ENCODE peak calls at places on chromosomes 16 and 17, in six cellular contexts. P is kidney glomerular epithelial cell, W is NCI-H748 treated with DMSO at 0.1 percent for 48 hours, S is EL, Z is brain microvascular endothelial cell, X is RCC 7860. E is an unnamed sample.

GRCh38 chr16:3285131-3285530 is 1.8 kb downstream of the ZNF263 start:
- DNase-seq in P (no peak), W (no peak), S (no peak), Z (no peak), X (no peak), E (no peak)

GRCh38 chr17:49388692-49389513 is 25.8 kb downstream of the PHB1 start:
- DNase-seq in P (no peak), W (no peak), S (peak), Z (no peak), X (no peak), E (peak)

GRCh38 chr16:50273888-50274770 is 7.8 kb downstream of the ADCY7 start:
- DNase-seq in P (no peak), W (no peak), S (no peak), Z (no peak), X (no peak), E (no peak)

GRCh38 chr17:43908111-43908721 is 880 bp upstream of the MPP2 start:
- DNase-seq in P (peak), W (peak), S (peak), Z (peak), X (no peak), E (no peak)

GRCh38 chr17:6465206-6466003 is 21.1 kb downstream of the PIMREG start:
- DNase-seq in P (no peak), W (no peak), S (no peak), Z (no peak), X (no peak), E (no peak)

GRCh38 chr16:61042736-61043135 is 993.5 kb downstream of the CDH8 start:
- DNase-seq in P (no peak), W (no peak), S (no peak), Z (no peak), X (no peak), E (no peak)

GRCh38 chr17:33038740-33039139 is 47.1 kb downstream of the SPACA3 start:
- DNase-seq in P (peak), W (peak), S (peak), Z (no peak), X (no peak), E (peak)

GRCh38 chr17:60590075-60590474 is 9.9 kb upstream of the PPM1D start:
- DNase-seq in P (no peak), W (no peak), S (no peak), Z (no peak), X (no peak), E (no peak)

GRCh38 chr16:87172632-87173031 is 144.6 kb downstream of the C16orf95 start:
- DNase-seq in P (no peak), W (no peak), S (no peak), Z (no peak), X (no peak), E (no peak)

E was measured in renal cortical epithelial cell.